ENCODE peak calls at places on chromosomes 12 and 14, in seven cellular contexts. I is OCI-LY7, S is ovary, P is prostate gland, R is testis, C is suprapubic skin, W is heart left ventricle. U is an unnamed sample.

GRCh38 chr12:106084048-106084671 is 54.6 kb downstream of the NUAK1 start:
- DNase-seq in I (no peak), S (no peak), P (no peak), R (no peak), C (no peak), W (no peak), U (no peak)

GRCh38 chr14:69107407-69108003 is 45.4 kb downstream of the DCAF5 start:
- DNase-seq in I (peak; percentile 51), S (peak; percentile 20), P (peak; percentile 54), R (peak; percentile 48), C (no peak), W (peak; percentile 37), U (no peak)

GRCh38 chr14:90593254-90594040 is 196.6 kb downstream of the CALM1 start:
- DNase-seq in I (no peak), S (no peak), P (no peak), R (no peak), C (no peak), W (no peak), U (no peak)

GRCh38 chr14:37198273-37198598 is 499 bp downstream of the MIPOL1 start:
- DNase-seq in I (no peak), S (no peak), P (no peak), R (no peak), C (no peak), W (no peak), U (no peak)

GRCh38 chr12:98399532-98399931 is 115.9 kb upstream of the TMPO start:
- DNase-seq in I (peak; percentile 45), S (no peak), P (no peak), R (no peak), C (no peak), W (no peak), U (no peak)

GRCh38 chr12:34625116-34625515 is 602.8 kb downstream of the ALG10 start:
- DNase-seq in I (peak; percentile 10), S (no peak), P (no peak), R (no peak), C (no peak), W (no peak), U (no peak)

GRCh38 chr14:78805586-78805985 is 635.4 kb downstream of the NRXN3 start:
- DNase-seq in I (no peak), S (no peak), P (no peak), R (no peak), C (no peak), W (no peak), U (no peak)

GRCh38 chr14:53983112-53983511 is 26.5 kb upstream of the BMP4 start:
- DNase-seq in I (no peak), S (no peak), P (no peak), R (no peak), C (no peak), W (no peak), U (no peak)

GRCh38 chr12:69068431-69068830 is 135.5 kb upstream of the CPM start:
- DNase-seq in I (no peak), S (no peak), P (no peak), R (no peak), C (no peak), W (no peak), U (no peak)

GRCh38 chr12:53591301-53592206 is 34.6 kb downstream of the ATF7 start:
- DNase-seq in I (no peak), S (no peak), P (no peak), R (peak; percentile 40), C (no peak), W (no peak), U (no peak)

GRCh38 chr14:28406181-28406580 is 360.4 kb upstream of the FOXG1 start:
- DNase-seq in I (no peak), S (no peak), P (no peak), R (no peak), C (no peak), W (no peak), U (no peak)

GRCh38 chr12:78359530-78359929 is 505.0 kb upstream of the SYT1 start:
- DNase-seq in I (no peak), S (peak; percentile 80), P (no peak), R (peak; percentile 66), C (no peak), W (no peak), U (no peak)

GRCh38 chr14:23566782-23567185 is 807 bp downstream of the AP1G2 start:
- DNase-seq in I (no peak), S (no peak), P (peak; percentile 66), R (no peak), C (no peak), W (no peak), U (peak; percentile 25)

GRCh38 chr12:75750950-75751349 is 239.5 kb upstream of the KRR1 start:
- DNase-seq in I (no peak), S (no peak), P (no peak), R (no peak), C (no peak), W (no peak), U (no peak)

GRCh38 chr12:46531059-46531785 is 158.6 kb upstream of the SLC38A2 start:
- DNase-seq in I (no peak), S (no peak), P (no peak), R (no peak), C (no peak), W (no peak), U (peak; percentile 23)

GRCh38 chr14:53807580-53807979 is 149.0 kb downstream of the BMP4 start:
- DNase-seq in I (no peak), S (no peak), P (no peak), R (no peak), C (no peak), W (peak; percentile 27), U (no peak)

GRCh38 chr14:60085085-60085484 is 6.6 kb upstream of the PCNX4 start:
- DNase-seq in I (no peak), S (no peak), P (no peak), R (no peak), C (no peak), W (no peak), U (no peak)

GRCh38 chr12:131941116-131941986 is 8.4 kb upstream of the EP400 start:
- DNase-seq in I (no peak), S (no peak), P (no peak), R (no peak), C (peak; percentile 76), W (no peak), U (no peak)

GRCh38 chr14:104436047-104436531 is 143.5 kb upstream of the C14orf180 start:
- DNase-seq in I (no peak), S (peak; percentile 82), P (no peak), R (peak; percentile 68), C (peak; percentile 79), W (peak; percentile 84), U (peak; percentile 93)

GRCh38 chr12:2895511-2895910 is 4.8 kb downstream of the TULP3 start:
- DNase-seq in I (no peak), S (no peak), P (no peak), R (no peak), C (no peak), W (no peak), U (no peak)

GRCh38 chr12:12423367-12423766 is 66.5 kb downstream of the BORCS5 start:
- DNase-seq in I (no peak), S (no peak), P (no peak), R (no peak), C (no peak), W (no peak), U (no peak)

GRCh38 chr12:94458882-94459772 is 540 bp downstream of the CEP83 start:
- DNase-seq in I (peak; percentile 32), S (no peak), P (no peak), R (no peak), C (no peak), W (no peak), U (no peak)
- H3K27ac ChIP-seq in I (peak overlapping the region; percentile 32), S (peak overlapping the region; percentile 90), P (peak overlapping the region; percentile 90), R (peak overlapping the region; percentile 92), C (peak overlapping the region; percentile 83), W (peak overlapping the region; percentile 90), U (peak overlapping the region; percentile 66)

GRCh38 chr12:1206118-1206734 is 215.2 kb downstream of the ERC1 start:
- DNase-seq in I (peak; percentile 13), S (no peak), P (no peak), R (no peak), C (no peak), W (no peak), U (no peak)
- H3K4me3 ChIP-seq in I (peak overlapping the region; percentile 72), S (no peak overlapping the region), P (no peak overlapping the region), R (no peak overlapping the region), C (no peak overlapping the region), W (peak overlapping the region; percentile 50), U (no peak overlapping the region)

GRCh38 chr14:96507723-96508122 is 5.5 kb downstream of the PAPOLA start:
- DNase-seq in I (no peak), S (no peak), P (no peak), R (no peak), C (no peak), W (no peak), U (no peak)
- H3K4me1 ChIP-seq in I (peaks cover 74% of the 10 kb centered on the region), S (peaks cover 16% of the 10 kb centered on the region), P (peaks cover 17% of the 10 kb centered on the region), R (peaks cover 29% of the 10 kb centered on the region), C (peaks cover 62% of the 10 kb centered on the region), W (peaks cover 75% of the 10 kb centered on the region), U (peaks cover 10% of the 10 kb centered on the region)

GRCh38 chr12:92503029-92503931 is 199.5 kb upstream of the PLEKHG7 start:
- DNase-seq in I (peak; percentile 40), S (peak; percentile 49), P (no peak), R (no peak), C (no peak), W (no peak), U (no peak)

GRCh38 chr12:92505373-92506340 is 197.1 kb upstream of the PLEKHG7 start:
- DNase-seq in I (peak; percentile 73), S (peak; percentile 88), P (no peak), R (peak; percentile 81), C (no peak), W (peak; percentile 67), U (peak; percentile 73)

GRCh38 chr12:92506460-92506859 is 196.3 kb upstream of the PLEKHG7 start:
- DNase-seq in I (no peak), S (no peak), P (no peak), R (no peak), C (no peak), W (no peak), U (no peak)

GRCh38 chr12:92503977-92504966 is 198.5 kb upstream of the PLEKHG7 start:
- DNase-seq in I (no peak), S (peak; percentile 33), P (no peak), R (no peak), C (no peak), W (peak; percentile 39), U (peak; percentile 79)

GRCh38 chr12:92502417-92503028 is 200.3 kb upstream of the PLEKHG7 start:
- DNase-seq in I (peak; percentile 69), S (no peak), P (no peak), R (no peak), C (no peak), W (no peak), U (no peak)
- H3K27ac ChIP-seq in I (peak overlapping the region; percentile 79), S (peak overlapping the region; percentile 89), P (peak overlapping the region; percentile 59), R (peak overlapping the region; percentile 64), C (peak overlapping the region; percentile 5), W (peak overlapping the region; percentile 91), U (no peak overlapping the region)

GRCh38 chr14:77024171-77024627 is 4.3 kb downstream of the IRF2BPL start:
- DNase-seq in I (no peak), S (peak; percentile 43), P (peak; percentile 47), R (peak; percentile 53), C (no peak), W (peak; percentile 44), U (peak; percentile 76)
- H3K4me3 ChIP-seq in I (no peak overlapping the region), S (peak overlapping the region; percentile 85), P (peak overlapping the region; percentile 8), R (peak overlapping the region; percentile 17), C (peak overlapping the region; percentile 78), W (peak overlapping the region; percentile 77), U (peak overlapping the region; percentile 95)